ENCODE peak calls at places on chromosomes 5 and 9, in six cellular contexts. One of them, this sample, is unnamed.

GRCh38 chr5:60701317-60701988 is 1.5 kb upstream of the DEPDC1B start:
- DNase-seq in IMR-90: no peak
- DNase-seq in neuronal stem cell: no peak
- DNase-seq in trophoblast cell: peak
- DNase-seq in mesenchymal stem cell: no peak
- DNase-seq in H1: no peak
- DNase-seq in this sample: peak

GRCh38 chr9:109652971-109653370 is 127.0 kb upstream of the PALM2AKAP2 start:
- DNase-seq in mesenchymal stem cell: peak
- DNase-seq in IMR-90: peak
- DNase-seq in H1: no peak
- DNase-seq in trophoblast cell: peak
- DNase-seq in neuronal stem cell: no peak
- DNase-seq in this sample: peak

GRCh38 chr5:170333161-170333909 is 35.8 kb upstream of the LCP2 start:
- DNase-seq in trophoblast cell: peak
- DNase-seq in neuronal stem cell: peak
- DNase-seq in H1: peak
- DNase-seq in mesenchymal stem cell: no peak
- DNase-seq in IMR-90: no peak
- DNase-seq in this sample: peak

GRCh38 chr5:165143727-165144210 is 1638.3 kb downstream of the MAT2B start:
- DNase-seq in trophoblast cell: no peak
- DNase-seq in H1: no peak
- DNase-seq in mesenchymal stem cell: no peak
- DNase-seq in IMR-90: no peak
- DNase-seq in neuronal stem cell: no peak
- DNase-seq in this sample: no peak

GRCh38 chr5:142012186-142012785 is 541 bp downstream of the GNPDA1 start:
- DNase-seq in IMR-90: no peak
- DNase-seq in neuronal stem cell: no peak
- DNase-seq in mesenchymal stem cell: peak
- DNase-seq in H1: peak
- DNase-seq in trophoblast cell: peak
- DNase-seq in this sample: peak

GRCh38 chr5:173881811-173882575 is 6.2 kb upstream of the CPEB4 start:
- DNase-seq in H1: no peak
- DNase-seq in IMR-90: peak
- DNase-seq in neuronal stem cell: no peak
- DNase-seq in trophoblast cell: peak
- DNase-seq in mesenchymal stem cell: no peak
- DNase-seq in this sample: no peak

GRCh38 chr9:87276851-87277251 is 220.8 kb upstream of the DAPK1 start:
- DNase-seq in trophoblast cell: no peak
- DNase-seq in H1: no peak
- DNase-seq in IMR-90: peak
- DNase-seq in mesenchymal stem cell: no peak
- DNase-seq in neuronal stem cell: no peak
- DNase-seq in this sample: no peak

GRCh38 chr5:84088996-84089395 is 295.7 kb downstream of the EDIL3 start:
- DNase-seq in IMR-90: peak
- DNase-seq in trophoblast cell: peak
- DNase-seq in H1: no peak
- DNase-seq in neuronal stem cell: no peak
- DNase-seq in mesenchymal stem cell: peak
- DNase-seq in this sample: peak

GRCh38 chr9:121837113-121838010 is 185.9 kb downstream of the DAB2IP start:
- DNase-seq in H1: peak
- DNase-seq in mesenchymal stem cell: no peak
- DNase-seq in trophoblast cell: no peak
- DNase-seq in IMR-90: peak
- DNase-seq in neuronal stem cell: no peak
- DNase-seq in this sample: no peak

GRCh38 chr9:95089916-95090791 is 227.4 kb downstream of the FANCC start:
- DNase-seq in IMR-90: no peak
- DNase-seq in trophoblast cell: peak
- DNase-seq in H1: no peak
- DNase-seq in mesenchymal stem cell: no peak
- DNase-seq in neuronal stem cell: no peak
- DNase-seq in this sample: no peak

GRCh38 chr5:26737763-26738162 is 300.6 kb downstream of the CDH9 start:
- DNase-seq in H1: no peak
- DNase-seq in mesenchymal stem cell: no peak
- DNase-seq in IMR-90: no peak
- DNase-seq in neuronal stem cell: no peak
- DNase-seq in trophoblast cell: no peak
- DNase-seq in this sample: no peak

GRCh38 chr5:14635656-14636055 is 28.9 kb upstream of the OTULIN start:
- DNase-seq in trophoblast cell: no peak
- DNase-seq in neuronal stem cell: no peak
- DNase-seq in mesenchymal stem cell: no peak
- DNase-seq in IMR-90: no peak
- DNase-seq in H1: no peak
- DNase-seq in this sample: no peak

GRCh38 chr9:125701351-125701750 is 5.7 kb downstream of the MAPKAP1 start:
- DNase-seq in neuronal stem cell: no peak
- DNase-seq in trophoblast cell: no peak
- DNase-seq in mesenchymal stem cell: peak
- DNase-seq in H1: no peak
- DNase-seq in IMR-90: peak
- DNase-seq in this sample: peak

GRCh38 chr5:112738180-112738560 is 485 bp downstream of the APC start:
- DNase-seq in IMR-90: no peak
- DNase-seq in H1: peak
- DNase-seq in trophoblast cell: no peak
- DNase-seq in neuronal stem cell: peak
- DNase-seq in mesenchymal stem cell: peak
- DNase-seq in this sample: peak

GRCh38 chr5:54257366-54258118 is 52.8 kb downstream of the ARL15 start:
- DNase-seq in mesenchymal stem cell: no peak
- DNase-seq in neuronal stem cell: no peak
- DNase-seq in IMR-90: peak
- DNase-seq in H1: no peak
- DNase-seq in trophoblast cell: no peak
- DNase-seq in this sample: no peak

GRCh38 chr9:123418506-123418905 is 62.5 kb downstream of the CRB2 start:
- DNase-seq in neuronal stem cell: no peak
- DNase-seq in mesenchymal stem cell: no peak
- DNase-seq in IMR-90: no peak
- DNase-seq in trophoblast cell: no peak
- DNase-seq in H1: no peak
- DNase-seq in this sample: no peak

GRCh38 chr5:2872676-2873075 is 121.2 kb upstream of the IRX2 start:
- DNase-seq in neuronal stem cell: no peak
- DNase-seq in H1: peak
- DNase-seq in trophoblast cell: no peak
- DNase-seq in mesenchymal stem cell: no peak
- DNase-seq in IMR-90: no peak
- DNase-seq in this sample: no peak

DNA sequence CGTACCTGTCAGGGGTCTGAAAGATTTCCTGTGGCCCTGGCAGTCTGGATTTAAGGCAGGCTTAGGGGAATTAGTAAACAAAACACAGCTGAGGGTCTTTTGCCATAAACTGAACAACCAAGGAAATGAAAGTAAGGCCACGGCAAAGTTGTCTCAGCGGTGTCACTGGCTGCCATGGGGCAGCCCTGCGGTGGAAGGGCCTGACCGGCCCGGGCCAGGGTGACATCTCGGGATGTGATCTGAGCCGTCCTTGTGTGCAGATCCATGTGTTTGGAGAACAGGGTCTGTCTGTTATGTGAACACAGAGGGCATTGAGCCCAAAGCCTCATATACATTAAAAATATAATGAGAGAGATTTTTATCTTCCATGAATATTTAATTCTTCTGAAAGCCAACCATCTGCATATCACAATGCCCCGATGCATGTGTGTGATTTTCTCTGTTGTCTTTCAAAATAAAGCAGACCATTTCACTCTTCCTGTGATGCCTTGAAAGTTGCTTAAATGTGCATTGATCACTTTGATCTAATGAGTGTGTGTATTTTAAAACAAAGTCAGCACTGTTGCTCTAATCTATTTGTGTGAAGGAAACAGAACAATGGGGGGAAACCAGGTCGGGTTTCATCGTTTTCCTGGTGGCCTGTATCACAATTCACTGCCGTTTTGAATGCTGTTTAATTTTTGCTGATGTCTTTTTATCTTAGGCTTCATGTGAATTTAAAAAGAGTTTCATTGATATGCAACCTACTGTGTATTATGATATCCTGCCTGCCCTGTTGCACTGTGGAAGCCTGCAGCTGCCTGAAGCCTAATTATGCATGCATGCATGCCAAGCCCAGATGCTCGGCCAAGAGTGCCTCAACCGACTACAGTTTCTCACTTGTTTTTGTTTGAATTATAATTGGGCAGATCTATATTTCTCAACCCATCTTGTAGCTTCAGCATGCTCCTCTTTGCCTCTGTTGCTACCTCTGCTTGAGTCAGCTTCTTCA is 307.8 kb downstream of the ZNF608 start:
- DNase-seq in neuronal stem cell: no peak
- DNase-seq in trophoblast cell: no peak
- DNase-seq in H1: no peak
- DNase-seq in mesenchymal stem cell: no peak
- DNase-seq in IMR-90: no peak
- DNase-seq in this sample: peak
- H2BK5ac ChIP-seq in neuronal stem cell: no peak
- H2BK5ac ChIP-seq in trophoblast cell: no peak
- H2BK5ac ChIP-seq in H1: peak
- H2BK5ac ChIP-seq in mesenchymal stem cell: no peak
- H2BK5ac ChIP-seq in IMR-90: no peak
- H2BK5ac ChIP-seq in this sample: no peak

GRCh38 chr5:40333459-40334241 is 346.1 kb upstream of the PTGER4 start:
- DNase-seq in IMR-90: peak
- DNase-seq in mesenchymal stem cell: no peak
- DNase-seq in neuronal stem cell: no peak
- DNase-seq in H1: no peak
- DNase-seq in trophoblast cell: no peak
- DNase-seq in this sample: no peak

GRCh38 chr5:40334242-40334635 is 345.5 kb upstream of the PTGER4 start:
- DNase-seq in trophoblast cell: no peak
- DNase-seq in neuronal stem cell: no peak
- DNase-seq in IMR-90: no peak
- DNase-seq in H1: no peak
- DNase-seq in mesenchymal stem cell: no peak
- DNase-seq in this sample: no peak

DNA sequence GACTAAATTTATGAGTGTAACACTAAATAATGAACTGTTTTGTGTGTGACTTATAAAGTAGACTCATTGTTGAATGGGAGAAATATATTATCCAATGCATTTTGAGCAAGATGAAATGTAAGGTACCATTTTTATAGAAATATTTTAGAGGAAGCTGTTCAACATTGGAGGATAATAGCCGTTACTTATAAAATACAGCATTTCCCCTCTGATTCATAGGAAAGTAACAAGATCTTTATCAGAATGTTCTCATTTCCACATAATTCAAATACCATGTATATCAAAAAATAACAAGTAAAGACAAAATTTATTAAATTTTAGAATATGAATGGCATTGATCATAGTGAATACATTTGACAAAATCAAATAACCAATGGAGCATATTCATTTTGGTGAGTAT is 346.8 kb upstream of the PTGER4 start:
- DNase-seq in H1: no peak
- DNase-seq in mesenchymal stem cell: no peak
- DNase-seq in trophoblast cell: no peak
- DNase-seq in neuronal stem cell: no peak
- DNase-seq in IMR-90: no peak
- DNase-seq in this sample: no peak
- H3K4me3 ChIP-seq in H1: no peak
- H3K4me3 ChIP-seq in mesenchymal stem cell: no peak
- H3K4me3 ChIP-seq in trophoblast cell: no peak
- H3K4me3 ChIP-seq in neuronal stem cell: no peak
- H3K4me3 ChIP-seq in IMR-90: no peak
- H3K4me3 ChIP-seq in this sample: no peak

GRCh38 chr9:129139233-129139992 is 28.2 kb downstream of the PTPA start:
- DNase-seq in IMR-90: peak
- DNase-seq in H1: peak
- DNase-seq in mesenchymal stem cell: peak
- DNase-seq in trophoblast cell: peak
- DNase-seq in neuronal stem cell: peak
- DNase-seq in this sample: peak
- H2BK5ac ChIP-seq in IMR-90: peak
- H2BK5ac ChIP-seq in H1: peak
- H2BK5ac ChIP-seq in mesenchymal stem cell: peak
- H2BK5ac ChIP-seq in trophoblast cell: peak
- H2BK5ac ChIP-seq in neuronal stem cell: peak
- H2BK5ac ChIP-seq in this sample: peak

GRCh38 chr9:135076143-135076875 is 11.2 kb upstream of the OLFM1 start:
- DNase-seq in IMR-90: no peak
- DNase-seq in neuronal stem cell: no peak
- DNase-seq in mesenchymal stem cell: no peak
- DNase-seq in trophoblast cell: no peak
- DNase-seq in H1: no peak
- DNase-seq in this sample: no peak

GRCh38 chr9:135076876-135077430 is 10.5 kb upstream of the OLFM1 start:
- DNase-seq in trophoblast cell: no peak
- DNase-seq in IMR-90: no peak
- DNase-seq in neuronal stem cell: no peak
- DNase-seq in H1: no peak
- DNase-seq in mesenchymal stem cell: no peak
- DNase-seq in this sample: no peak

GRCh38 chr9:135073741-135074305 is 13.6 kb upstream of the OLFM1 start:
- DNase-seq in trophoblast cell: no peak
- DNase-seq in mesenchymal stem cell: no peak
- DNase-seq in H1: no peak
- DNase-seq in IMR-90: no peak
- DNase-seq in neuronal stem cell: no peak
- DNase-seq in this sample: no peak

GRCh38 chr9:135074354-135075233 is 12.9 kb upstream of the OLFM1 start:
- DNase-seq in mesenchymal stem cell: no peak
- DNase-seq in H1: no peak
- DNase-seq in IMR-90: no peak
- DNase-seq in neuronal stem cell: no peak
- DNase-seq in trophoblast cell: no peak
- DNase-seq in this sample: peak

DNA sequence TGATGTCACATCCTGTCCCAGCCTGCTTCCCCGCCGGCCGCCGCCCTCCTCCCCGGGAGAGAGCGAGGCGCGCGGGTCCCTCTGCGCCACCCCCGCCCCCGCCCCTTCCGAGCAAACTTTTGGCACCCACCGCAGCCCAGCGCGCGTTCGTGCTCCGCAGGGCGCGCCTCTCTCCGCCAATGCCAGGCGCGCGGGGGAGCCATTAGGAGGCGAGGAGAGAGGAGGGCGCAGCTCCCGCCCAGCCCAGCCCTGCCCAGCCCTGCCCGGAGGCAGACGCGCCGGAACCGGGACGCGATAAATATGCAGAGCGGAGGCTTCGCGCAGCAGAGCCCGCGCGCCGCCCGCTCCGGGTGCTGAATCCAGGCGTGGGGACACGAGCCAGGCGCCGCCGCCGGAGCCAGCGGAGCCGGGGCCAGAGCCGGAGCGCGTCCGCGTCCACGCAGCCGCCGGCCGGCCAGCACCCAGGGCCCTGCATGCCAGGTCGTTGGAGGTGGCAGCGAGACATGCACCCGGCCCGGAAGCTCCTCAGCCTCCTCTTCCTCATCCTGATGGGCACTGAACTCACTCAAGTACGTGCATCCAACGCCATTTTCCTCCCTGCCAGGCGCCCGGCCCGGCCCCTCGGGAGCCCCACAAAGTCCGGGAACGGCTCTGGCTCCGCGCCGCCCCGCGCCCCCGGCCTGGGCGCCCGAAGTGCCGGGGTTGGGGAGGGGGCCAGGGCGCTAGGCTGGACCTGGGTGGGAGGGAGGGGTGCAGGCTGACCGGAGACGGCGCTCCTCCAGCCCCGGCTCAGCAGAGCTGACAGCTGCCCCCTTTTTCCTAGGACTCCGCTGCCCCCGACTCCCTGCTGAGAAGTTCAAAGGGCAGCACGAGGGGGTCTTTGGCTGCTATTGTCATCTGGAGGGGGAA is 12.0 kb upstream of the OLFM1 start:
- DNase-seq in trophoblast cell: no peak
- DNase-seq in IMR-90: no peak
- DNase-seq in mesenchymal stem cell: no peak
- DNase-seq in H1: peak
- DNase-seq in neuronal stem cell: no peak
- DNase-seq in this sample: peak
- H3K4me3 ChIP-seq in trophoblast cell: no peak
- H3K4me3 ChIP-seq in IMR-90: peak
- H3K4me3 ChIP-seq in mesenchymal stem cell: peak
- H3K4me3 ChIP-seq in H1: peak
- H3K4me3 ChIP-seq in neuronal stem cell: peak
- H3K4me3 ChIP-seq in this sample: peak